ENCODE peak calls at places on chromosomes 11 and 22, in ten cellular contexts. A is C1 segment of cervical spinal cord; S is gastrocnemius medialis; L is Karpas-422; Q is fibroblast of mammary gland; M is activated T-helper 1 cell treated with Interleukin-2 at 50 U/mL for 16 hours; E is fibroblast of villous mesenchyme; T is iris pigment epithelial cell; C is head of caudate nucleus; O is activated CD8-positive, alpha-beta memory T cell treated with anti-CD3 and anti-CD28 coated beads, Interleukin-2, amount 50 U/mL, for 48 hours. X is an unnamed sample.

GRCh38 chr11:14356342-14356741 is 2.6 kb downstream of the RRAS2 start:
- DNase-seq in T (no peak), M (no peak), L (no peak), S (no peak), C (no peak), O (no peak), E (no peak), A (no peak), Q (no peak), X (no peak)

GRCh38 chr11:26188559-26188958 is 143.4 kb upstream of the ANO3 start:
- DNase-seq in C (no peak), S (no peak), M (no peak), E (peak), O (no peak), A (no peak), L (no peak), T (peak), Q (peak), X (no peak)

GRCh38 chr11:898160-898517 is 12.5 kb downstream of the CHID1 start:
- DNase-seq in O (no peak), C (no peak), L (no peak), T (peak), M (no peak), Q (peak), E (peak), A (no peak), S (no peak), X (no peak)

GRCh38 chr11:67633758-67634365 is 4.1 kb upstream of the NUDT8 start:
- DNase-seq in Q (no peak), T (no peak), M (no peak), A (no peak), L (no peak), C (no peak), O (no peak), E (no peak), S (no peak), X (no peak)

GRCh38 chr11:117072517-117073218 is 25.6 kb downstream of the SIK3 start:
- DNase-seq in E (peak), S (no peak), Q (peak), M (no peak), A (no peak), L (no peak), C (no peak), O (no peak), T (peak), X (peak)

GRCh38 chr11:67266424-67267187 is at the start of gene GRK2:
- DNase-seq in L (peak), A (no peak), T (peak), M (no peak), O (no peak), Q (no peak), C (no peak), E (peak), S (no peak), X (no peak)

GRCh38 chr11:129230006-129230405 is 37.9 kb upstream of the ARHGAP32 start:
- DNase-seq in O (no peak), A (no peak), L (no peak), C (no peak), Q (peak), S (no peak), E (peak), T (peak), M (no peak), X (peak)

GRCh38 chr11:13928566-13929251 is 33.8 kb upstream of the SPON1 start:
- DNase-seq in A (no peak), T (peak), E (peak), C (peak), O (no peak), L (no peak), S (no peak), M (no peak), Q (peak), X (peak)

GRCh38 chr11:86070435-86071056 is 1.7 kb upstream of the PICALM start:
- DNase-seq in O (no peak), S (no peak), Q (no peak), C (no peak), M (no peak), A (no peak), T (no peak), E (no peak), L (no peak), X (no peak)

GRCh38 chr11:110752890-110753289 is 40.7 kb upstream of the ARHGAP20 start:
- DNase-seq in T (no peak), E (no peak), O (no peak), Q (no peak), M (no peak), L (no peak), A (no peak), S (no peak), C (no peak), X (no peak)

GRCh38 chr11:14977481-14977880 is 5.3 kb upstream of the CALCA start:
- DNase-seq in Q (no peak), O (no peak), T (no peak), E (no peak), C (no peak), S (no peak), L (no peak), A (no peak), M (no peak), X (no peak)

GRCh38 chr22:37416806-37417205 is 10.5 kb downstream of the ELFN2 start:
- DNase-seq in E (no peak), S (no peak), A (peak), C (peak), Q (no peak), M (no peak), L (no peak), T (no peak), O (peak), X (peak)

GRCh38 chr22:31148953-31149627 is 8.8 kb upstream of the PLA2G3 start:
- DNase-seq in A (peak), E (peak), M (no peak), C (peak), L (peak), O (no peak), T (peak), Q (peak), S (peak), X (peak)

GRCh38 chr11:66080055-66080817 is 10.2 kb downstream of the PACS1 start:
- DNase-seq in L (peak), A (no peak), E (peak), Q (peak), C (peak), O (peak), M (peak), T (peak), S (peak), X (no peak)

GRCh38 chr11:71489311-71490043 is 36.5 kb downstream of the NADSYN1 start:
- DNase-seq in S (no peak), T (peak), C (no peak), E (peak), L (no peak), Q (peak), A (no peak), O (peak), M (no peak), X (no peak)

GRCh38 chr11:67119577-67120391 is 721 bp downstream of the KDM2A start:
- DNase-seq in O (peak), C (peak), L (peak), T (peak), A (peak), E (peak), Q (no peak), S (no peak), M (no peak), X (peak)

GRCh38 chr11:68840661-68841653 is 759 bp downstream of the CPT1A start:
- DNase-seq in E (peak), S (no peak), O (peak), M (no peak), T (peak), L (peak), Q (peak), A (peak), C (peak), X (peak)

X was measured in Ammon's horn.